ENCODE peak calls at places on chromosomes 16 and 17, in eight cellular contexts. L is suprapubic skin, D is GM23338, Y is tibial artery, P is psoas muscle, B is cardiac muscle cell, A is transverse colon, J is mammary epithelial cell. X is an unnamed sample.

GRCh38 chr16:28981517-28981916 is 3.3 kb upstream of the LAT start:
- DNase-seq in D (peak; percentile 76), A (no peak), B (no peak), L (no peak), Y (no peak), P (no peak), J (no peak), X (peak; percentile 36)

GRCh38 chr17:71068351-71068750 is 899.0 kb downstream of the KCNJ2 start:
- DNase-seq in L (no peak), B (no peak), Y (no peak), D (no peak), P (no peak), J (no peak), A (no peak), X (no peak)

GRCh38 chr16:16127469-16128116 is 95.7 kb downstream of the ABCC6 start:
- DNase-seq in Y (peak; percentile 82), A (peak; percentile 66), D (peak; percentile 93), J (peak; percentile 42), P (peak; percentile 75), B (peak; percentile 83), L (no peak), X (peak; percentile 50)

GRCh38 chr17:75514299-75515228 is 773 bp downstream of the CASKIN2 start:
- DNase-seq in B (no peak), D (peak; percentile 67), Y (no peak), J (peak; percentile 70), L (no peak), A (peak; percentile 26), P (no peak), X (peak; percentile 45)

GRCh38 chr16:15652293-15653001 is 2.4 kb downstream of the NDE1 start:
- DNase-seq in J (no peak), P (no peak), L (no peak), A (no peak), D (no peak), B (no peak), Y (no peak), X (peak; percentile 27)

GRCh38 chr17:30396612-30397011 is 17.9 kb downstream of the CPD start:
- DNase-seq in Y (no peak), A (no peak), P (no peak), L (no peak), J (no peak), D (no peak), B (no peak), X (no peak)

GRCh38 chr17:78751447-78752067 is 30.5 kb downstream of the CYTH1 start:
- DNase-seq in A (no peak), Y (no peak), J (no peak), D (no peak), B (no peak), L (no peak), P (no peak), X (no peak)

GRCh38 chr16:47198180-47198575 is 54.4 kb upstream of the NETO2 start:
- DNase-seq in J (no peak), B (peak; percentile 10), L (no peak), A (no peak), P (no peak), D (no peak), Y (no peak), X (no peak)

GRCh38 chr17:35545150-35545549 is 7.7 kb upstream of the SLFN12L start:
- DNase-seq in D (no peak), B (no peak), Y (no peak), L (no peak), A (no peak), J (no peak), P (no peak), X (no peak)

GRCh38 chr16:17748005-17748719 is 277.4 kb upstream of the XYLT1 start:
- DNase-seq in Y (no peak), B (no peak), L (no peak), J (no peak), P (no peak), D (peak; percentile 62), A (no peak), X (no peak)

GRCh38 chr17:71790791-71791190 is 330.0 kb upstream of the SOX9 start:
- DNase-seq in D (no peak), P (no peak), J (peak; percentile 50), L (no peak), A (no peak), Y (no peak), B (no peak), X (peak; percentile 20)

GRCh38 chr17:17989618-17990017 is 17.0 kb downstream of the DRC3 start:
- DNase-seq in A (no peak), L (no peak), P (no peak), B (no peak), Y (no peak), J (no peak), D (no peak), X (no peak)

GRCh38 chr17:57286372-57287105 is 30.2 kb downstream of the MSI2 start:
- DNase-seq in A (no peak), Y (no peak), D (peak; percentile 32), P (no peak), L (no peak), J (no peak), B (no peak), X (no peak)

GRCh38 chr16:11672206-11673090 is 4.2 kb downstream of the SNN start:
- DNase-seq in Y (no peak), A (no peak), P (no peak), L (no peak), J (no peak), B (no peak), D (no peak), X (no peak)

GRCh38 chr16:17668411-17668810 is 197.7 kb upstream of the XYLT1 start:
- DNase-seq in L (no peak), J (no peak), B (no peak), A (no peak), P (no peak), Y (no peak), D (no peak), X (no peak)

GRCh38 chr17:58538801-58539410 is 24.5 kb upstream of the MTMR4 start:
- DNase-seq in P (no peak), Y (no peak), J (no peak), A (no peak), L (no peak), B (peak; percentile 53), D (no peak), X (no peak)

GRCh38 chr16:89906141-89907025 is 12.3 kb upstream of the MC1R start:
- DNase-seq in J (no peak), D (no peak), A (no peak), P (peak; percentile 49), Y (no peak), B (no peak), L (no peak), X (no peak)

GRCh38 chr17:78748730-78749317 is 33.2 kb downstream of the CYTH1 start:
- DNase-seq in B (peak; percentile 54), A (peak; percentile 68), Y (peak; percentile 74), J (peak; percentile 86), L (peak; percentile 83), P (peak; percentile 65), D (no peak), X (peak; percentile 51)

GRCh38 chr17:82301300-82301915 is 16.0 kb downstream of the CD7 start:
- DNase-seq in D (no peak), B (no peak), A (no peak), Y (no peak), L (no peak), J (no peak), P (no peak), X (no peak)

GRCh38 chr17:73703216-73703615 is 59.0 kb upstream of the SDK2 start:
- DNase-seq in P (no peak), J (no peak), B (no peak), Y (peak; percentile 31), L (no peak), A (no peak), D (no peak), X (no peak)

GRCh38 chr17:49224198-49224996 is 6.2 kb downstream of the PHOSPHO1 start:
- DNase-seq in B (no peak), J (no peak), Y (no peak), P (peak; percentile 62), L (no peak), A (peak; percentile 52), D (peak; percentile 80), X (no peak)

GRCh38 chr16:85385463-85386331 is 227.4 kb upstream of the GSE1 start:
- DNase-seq in A (no peak), J (no peak), L (peak; percentile 64), P (peak; percentile 60), B (no peak), D (no peak), Y (no peak), X (no peak)

DNA sequence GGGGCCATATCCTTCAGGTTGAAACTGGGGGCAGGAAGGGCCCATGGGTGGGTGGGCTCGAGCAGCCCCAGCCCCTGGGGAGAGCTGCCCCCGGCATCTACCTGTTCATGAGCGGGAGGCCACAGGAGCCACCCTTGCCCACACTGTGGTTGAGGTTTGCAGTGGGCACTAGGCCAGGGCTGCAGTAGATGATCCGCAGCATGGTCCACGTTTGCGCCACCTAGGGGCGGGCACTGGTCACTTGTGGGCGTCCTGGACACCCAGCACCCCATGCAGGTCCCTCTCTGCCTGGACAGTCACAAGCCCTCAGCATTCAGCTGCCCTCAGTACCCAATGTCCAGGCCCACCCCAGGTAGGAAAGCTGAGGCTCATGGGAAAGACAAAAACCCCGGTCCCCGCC is 1.8 kb upstream of the JMJD8 start:
- DNase-seq in Y (no peak), A (peak; percentile 64), P (no peak), B (peak; percentile 43), D (peak; percentile 61), L (no peak), J (no peak), X (peak; percentile 62)
- TF ChIP-seq CTCF in Y (no peak), A (peak; percentile 42), P (no peak), B (peak; percentile 44), D (peak; percentile 76), L (no peak), J (peak; percentile 74), X (peak; percentile 25)

GRCh38 chr17:44004077-44004760 is at the start of gene NAGS:
- DNase-seq in J (no peak), B (no peak), A (peak; percentile 14), P (peak; percentile 47), Y (no peak), D (peak; percentile 71), L (peak; percentile 72), X (peak; percentile 91)
- H3K4me3 ChIP-seq in J (no peak within 1 kb of the TSS), B (peak within 1 kb of the TSS; percentile 15), A (peak within 1 kb of the TSS; percentile 49), P (peak within 1 kb of the TSS; percentile 69), Y (peak within 1 kb of the TSS; percentile 53), D (peak within 1 kb of the TSS; percentile 97), L (peak within 1 kb of the TSS; percentile 57), X (peak within 1 kb of the TSS; percentile 67)

GRCh38 chr17:2023692-2024571 is 1.2 kb downstream of the RTN4RL1 start:
- DNase-seq in Y (peak; percentile 78), A (peak; percentile 43), J (peak; percentile 37), B (peak; percentile 77), D (peak; percentile 96), L (peak; percentile 84), P (peak; percentile 69), X (peak; percentile 62)
- TF ChIP-seq CTCF in Y (no peak), A (no peak), J (no peak), B (no peak), D (no peak), L (no peak), P (no peak), X (no peak)

GRCh38 chr17:50344712-50345380 is 1.1 kb upstream of the XYLT2 start:
- DNase-seq in A (no peak), J (no peak), D (no peak), P (no peak), Y (peak; percentile 59), B (no peak), L (peak; percentile 64), X (peak; percentile 25)
- H3K4me3 ChIP-seq in A (no peak overlapping the region), J (no peak overlapping the region), D (peak overlapping the region; percentile 87), P (peak overlapping the region; percentile 86), Y (no peak overlapping the region), B (no peak overlapping the region), L (no peak overlapping the region), X (no peak overlapping the region)

GRCh38 chr17:79905832-79906231 is 66.6 kb upstream of the CBX4 start:
- DNase-seq in J (no peak), L (no peak), Y (peak; percentile 53), D (no peak), A (no peak), P (no peak), B (no peak), X (peak; percentile 18)
- TF ChIP-seq CTCF in J (no peak), L (no peak), Y (no peak), D (peak; percentile 18), A (peak; percentile 34), P (no peak), B (no peak), X (no peak)